ENCODE peak calls at places on chromosomes 11 and 22, in nine cellular contexts. A is A549, O is esophagus muscularis mucosa, T is lower lobe of right lung, U is H9, H is upper lobe of right lung, S is IMR-90, E is colonic mucosa, D is testis. I is an unnamed sample. For H3K4me1, the result is how much of the 10 kb centered on the place peaks cover.

GRCh38 chr11:130397780-130398179 is 30.6 kb downstream of the ADAMTS8 start:
- DNase-seq in A (no peak), O (no peak), T (no peak), U (no peak), H (no peak), S (no peak), E (no peak), D (no peak), I (no peak)

GRCh38 chr22:40519948-40520331 is 116.6 kb downstream of the MRTFA start:
- DNase-seq in A (no peak), O (no peak), T (no peak), U (no peak), H (no peak), S (no peak), E (no peak), D (no peak), I (no peak)

GRCh38 chr11:96708469-96708868 is 318.7 kb downstream of the JRKL start:
- DNase-seq in A (no peak), O (no peak), T (no peak), U (no peak), H (no peak), S (no peak), E (no peak), D (no peak), I (no peak)

GRCh38 chr11:125167954-125168821 is 3.6 kb downstream of the PKNOX2 start:
- DNase-seq in A (no peak), O (no peak), T (no peak), U (no peak), H (no peak), S (peak), E (no peak), D (no peak), I (no peak)

GRCh38 chr11:126317681-126318641 is 14.1 kb downstream of the DCPS start:
- DNase-seq in A (no peak), O (peak), T (peak), U (no peak), H (peak), S (peak), E (peak), D (peak), I (peak)

GRCh38 chr11:121630041-121630440 is 177.3 kb upstream of the SORL1-AS1 start:
- DNase-seq in A (no peak), O (no peak), T (no peak), U (no peak), H (no peak), S (peak), E (no peak), D (no peak), I (no peak)

GRCh38 chr11:119346605-119347004 is at the start of gene MFRP:
- DNase-seq in A (no peak), O (no peak), T (peak), U (no peak), H (no peak), S (no peak), E (no peak), D (no peak), I (no peak)

GRCh38 chr11:5476184-5476819 is 12.2 kb upstream of the OR52D1 start:
- DNase-seq in A (peak), O (no peak), T (no peak), U (peak), H (no peak), S (peak), E (peak), D (peak), I (no peak)

GRCh38 chr11:126440276-126440675 is 84.8 kb downstream of the ST3GAL4 start:
- DNase-seq in A (no peak), O (no peak), T (no peak), U (no peak), H (no peak), S (no peak), E (no peak), D (no peak), I (no peak)

GRCh38 chr22:26502688-26503561 is 9.3 kb downstream of the TFIP11 start:
- DNase-seq in A (peak), O (no peak), T (no peak), U (peak), H (no peak), S (peak), E (peak), D (peak), I (no peak)

GRCh38 chr22:19069451-19069850 is 52.8 kb downstream of the DGCR2 start:
- DNase-seq in A (no peak), O (no peak), T (no peak), U (no peak), H (no peak), S (no peak), E (no peak), D (no peak), I (no peak)

GRCh38 chr22:20569059-20570058 is 61.9 kb downstream of the MED15 start:
- DNase-seq in A (peak), O (peak), T (peak), U (no peak), H (peak), S (peak), E (no peak), D (peak), I (peak)

GRCh38 chr11:14449302-14449714 is 50.3 kb downstream of the COPB1 start:
- DNase-seq in A (peak), O (no peak), T (no peak), U (no peak), H (no peak), S (no peak), E (no peak), D (no peak), I (no peak)

GRCh38 chr11:4607111-4607510 is 920 bp downstream of the TRIM68 start:
- DNase-seq in A (no peak), O (no peak), T (no peak), U (no peak), H (no peak), S (peak), E (no peak), D (no peak), I (no peak)

GRCh38 chr11:117794772-117795629 is 2.0 kb downstream of the DSCAML1 start:
- DNase-seq in A (no peak), O (no peak), T (no peak), U (no peak), H (no peak), S (no peak), E (no peak), D (no peak), I (no peak)

GRCh38 chr11:19576054-19576453 is 136.6 kb upstream of the NAV2 start:
- DNase-seq in A (no peak), O (no peak), T (peak), U (no peak), H (peak), S (peak), E (no peak), D (no peak), I (no peak)

GRCh38 chr11:69087811-69088210 is 39.1 kb downstream of the TPCN2 start:
- DNase-seq in A (no peak), O (no peak), T (no peak), U (no peak), H (no peak), S (no peak), E (no peak), D (no peak), I (no peak)

GRCh38 chr11:69091638-69092165 is 43.0 kb downstream of the TPCN2 start:
- DNase-seq in A (no peak), O (no peak), T (no peak), U (no peak), H (no peak), S (no peak), E (no peak), D (no peak), I (no peak)

GRCh38 chr11:69086741-69087524 is 38.2 kb downstream of the TPCN2 start:
- DNase-seq in A (no peak), O (no peak), T (no peak), U (no peak), H (no peak), S (no peak), E (no peak), D (peak), I (no peak)

GRCh38 chr11:69088676-69089146 is 40.0 kb downstream of the TPCN2 start:
- DNase-seq in A (peak), O (peak), T (no peak), U (peak), H (no peak), S (peak), E (peak), D (peak), I (peak)

DNA sequence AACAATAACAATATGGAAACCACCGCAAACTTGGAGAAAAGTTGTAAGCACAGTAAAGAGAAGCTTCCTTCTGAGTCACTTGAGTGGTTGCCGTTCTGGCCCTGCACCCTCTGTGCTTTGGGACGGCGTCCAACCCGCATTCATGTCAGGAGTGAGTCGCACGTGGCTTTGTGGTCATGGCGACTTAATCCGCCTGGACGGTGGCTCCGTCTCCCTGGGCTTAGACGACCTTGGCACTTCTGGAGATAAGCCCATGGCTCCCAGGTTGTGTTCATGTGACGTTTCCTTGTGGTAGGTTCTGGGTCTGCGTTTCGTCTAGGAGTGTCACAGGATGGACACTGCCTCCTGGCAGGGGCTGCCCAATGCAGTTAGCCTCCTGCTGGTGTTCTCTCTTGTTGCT is 40.5 kb downstream of the TPCN2 start:
- DNase-seq in A (peak), O (no peak), T (no peak), U (no peak), H (no peak), S (peak), E (no peak), D (peak), I (no peak)
- H3K4me1 ChIP-seq in A (under half), O (under half), T (under half), U (under half), H (under half), S (under half), E (under half), D (under half), I (under half)

GRCh38 chr11:3159296-3160190 is 5.6 kb downstream of the OSBPL5 start:
- DNase-seq in A (no peak), O (no peak), T (peak), U (no peak), H (peak), S (no peak), E (no peak), D (peak), I (no peak)
- H3K27ac ChIP-seq in A (no peak), O (peak), T (peak), U (no peak), H (peak), S (peak), E (peak), D (peak), I (peak)

GRCh38 chr11:67368621-67369020 is 4.8 kb downstream of the CLCF1 start:
- DNase-seq in A (no peak), O (no peak), T (no peak), U (no peak), H (no peak), S (no peak), E (no peak), D (no peak), I (no peak)
- H3K4me1 ChIP-seq in A (half or more), O (under half), T (half or more), U (under half), H (half or more), S (half or more), E (under half), D (under half), I (under half)

GRCh38 chr11:76131585-76131984 is 74.7 kb downstream of the WNT11 start:
- DNase-seq in A (no peak), O (no peak), T (no peak), U (no peak), H (no peak), S (no peak), E (no peak), D (no peak), I (no peak)
- H3K27ac ChIP-seq in A (no peak), O (peak), T (no peak), U (no peak), H (peak), S (no peak), E (no peak), D (peak), I (peak)

DNA sequence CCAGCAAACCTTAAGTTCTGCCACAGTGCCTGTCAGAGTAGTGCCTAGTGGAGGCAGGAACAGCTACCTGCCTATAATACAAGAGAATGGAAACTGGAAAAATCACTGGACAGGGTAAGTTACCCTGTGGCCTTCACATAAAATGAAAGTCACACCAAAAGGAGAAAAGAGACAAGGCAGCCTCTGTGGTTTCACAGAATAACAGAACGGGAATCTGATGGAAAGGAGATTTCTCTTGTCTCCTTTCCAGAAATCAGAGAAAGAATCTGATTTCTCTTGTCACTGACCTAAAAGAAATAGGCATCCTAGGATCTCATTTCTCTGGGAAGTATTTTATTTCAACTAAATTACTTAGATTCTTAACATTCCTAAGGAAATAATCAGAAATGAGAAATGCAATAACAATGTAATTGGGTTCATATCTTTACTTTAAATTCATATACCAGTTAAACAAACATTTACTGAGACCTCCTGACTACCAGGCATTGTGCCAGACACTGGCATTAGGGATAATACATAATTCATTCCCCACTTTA is 41.6 kb downstream of the PRCP start:
- DNase-seq in A (peak), O (no peak), T (no peak), U (no peak), H (no peak), S (peak), E (no peak), D (no peak), I (no peak)
- H3K4me1 ChIP-seq in A (under half), O (under half), T (under half), U (under half), H (under half), S (under half), E (under half), D (under half), I (under half)

GRCh38 chr11:115128226-115128625 is 376.0 kb downstream of the CADM1 start:
- DNase-seq in A (no peak), O (no peak), T (no peak), U (no peak), H (no peak), S (no peak), E (no peak), D (no peak), I (no peak)

GRCh38 chr11:115127790-115128189 is 376.4 kb downstream of the CADM1 start:
- DNase-seq in A (no peak), O (no peak), T (no peak), U (no peak), H (no peak), S (no peak), E (no peak), D (no peak), I (no peak)

GRCh38 chr11:115126515-115127208 is 377.6 kb downstream of the CADM1 start:
- DNase-seq in A (no peak), O (no peak), T (no peak), U (no peak), H (no peak), S (no peak), E (no peak), D (no peak), I (no peak)

GRCh38 chr11:115129771-115130306 is 374.4 kb downstream of the CADM1 start:
- DNase-seq in A (no peak), O (no peak), T (no peak), U (no peak), H (no peak), S (no peak), E (no peak), D (no peak), I (no peak)

DNA sequence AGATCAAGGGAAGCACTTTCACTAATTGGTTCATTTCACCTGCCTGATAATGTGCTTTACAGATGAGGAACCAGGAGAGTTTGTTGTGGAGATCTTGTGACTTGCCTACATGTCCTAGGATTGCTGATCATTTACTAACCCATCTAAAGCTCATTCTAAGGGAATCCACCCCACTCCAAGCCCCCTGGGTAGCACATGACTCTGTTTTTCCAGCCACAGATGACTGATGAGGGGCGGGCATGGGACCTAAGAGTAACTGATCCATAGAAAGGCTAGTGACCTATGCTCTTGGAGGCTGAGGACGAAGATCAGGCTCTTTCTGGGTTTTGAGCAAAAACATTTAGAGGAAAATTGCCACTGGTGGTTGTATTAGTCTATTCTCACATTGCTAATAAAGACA is 378.1 kb downstream of the CADM1 start:
- DNase-seq in A (no peak), O (no peak), T (no peak), U (no peak), H (no peak), S (no peak), E (no peak), D (no peak), I (no peak)
- H3K27ac ChIP-seq in A (no peak), O (no peak), T (no peak), U (no peak), H (no peak), S (no peak), E (no peak), D (no peak), I (no peak)

GRCh38 chr11:1828542-1828941 is 6.2 kb upstream of the SYT8 start:
- DNase-seq in A (no peak), O (no peak), T (peak), U (no peak), H (no peak), S (no peak), E (no peak), D (no peak), I (no peak)

GRCh38 chr11:1827931-1828330 is 6.9 kb upstream of the SYT8 start:
- DNase-seq in A (no peak), O (no peak), T (peak), U (no peak), H (no peak), S (no peak), E (no peak), D (no peak), I (no peak)

GRCh38 chr11:1826552-1827094 is 8.2 kb upstream of the SYT8 start:
- DNase-seq in A (peak), O (no peak), T (peak), U (peak), H (peak), S (peak), E (peak), D (peak), I (no peak)

GRCh38 chr11:1825785-1826451 is 8.9 kb upstream of the SYT8 start:
- DNase-seq in A (no peak), O (no peak), T (peak), U (no peak), H (no peak), S (no peak), E (no peak), D (no peak), I (no peak)

GRCh38 chr11:1827095-1827797 is 7.5 kb upstream of the SYT8 start:
- DNase-seq in A (peak), O (no peak), T (peak), U (no peak), H (peak), S (peak), E (peak), D (peak), I (no peak)
- H3K4me1 ChIP-seq in A (half or more), O (under half), T (under half), U (under half), H (under half), S (under half), E (under half), D (under half), I (under half)

GRCh38 chr22:27747396-27748256 is 53.9 kb downstream of the MN1 start:
- DNase-seq in A (no peak), O (no peak), T (no peak), U (no peak), H (no peak), S (no peak), E (no peak), D (no peak), I (no peak)
- H3K27ac ChIP-seq in A (no peak), O (peak), T (no peak), U (no peak), H (no peak), S (no peak), E (no peak), D (peak), I (peak)

GRCh38 chr11:35163209-35163608 is 24.2 kb downstream of the CD44 start:
- DNase-seq in A (peak), O (no peak), T (no peak), U (no peak), H (no peak), S (no peak), E (no peak), D (no peak), I (no peak)

GRCh38 chr11:35163707-35164496 is 24.9 kb downstream of the CD44 start:
- DNase-seq in A (no peak), O (no peak), T (no peak), U (no peak), H (no peak), S (peak), E (no peak), D (no peak), I (no peak)

GRCh38 chr11:35160902-35161585 is 22.1 kb downstream of the CD44 start:
- DNase-seq in A (no peak), O (no peak), T (no peak), U (no peak), H (no peak), S (no peak), E (no peak), D (no peak), I (no peak)

GRCh38 chr11:35160248-35160820 is 21.4 kb downstream of the CD44 start:
- DNase-seq in A (no peak), O (no peak), T (no peak), U (no peak), H (no peak), S (no peak), E (no peak), D (no peak), I (no peak)

DNA sequence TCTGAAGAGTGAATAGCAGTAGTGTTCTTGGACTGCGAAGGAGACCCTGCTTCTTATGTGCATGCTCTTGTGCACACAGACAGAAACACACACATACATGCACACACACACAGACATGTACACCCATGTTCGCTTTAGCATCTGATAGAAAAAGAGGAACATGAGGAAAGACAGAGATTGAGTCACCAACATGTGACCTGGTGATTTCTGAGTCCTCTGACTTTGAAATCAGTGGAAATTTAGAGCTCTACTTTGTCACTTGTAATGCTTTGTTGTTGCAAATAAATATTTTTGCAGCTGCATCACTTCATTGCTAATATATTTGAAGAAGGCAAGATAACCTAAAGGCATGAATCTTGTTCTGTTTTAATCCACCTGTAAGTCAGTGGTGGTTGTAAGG is 23.8 kb downstream of the CD44 start:
- DNase-seq in A (no peak), O (no peak), T (no peak), U (no peak), H (no peak), S (peak), E (no peak), D (no peak), I (no peak)
- H3K4me1 ChIP-seq in A (half or more), O (half or more), T (half or more), U (under half), H (half or more), S (half or more), E (under half), D (under half), I (under half)